ENCODE peak calls at places on chromosome 13, in four cellular contexts. S, V, F and N are unnamed samples.

GRCh38 chr13:60974296-60974695 is 441.4 kb downstream of the PCDH20 start:
- DNase-seq in S (no peak), V (no peak), F (no peak), N (no peak)

GRCh38 chr13:85806553-85807175 is 7.4 kb upstream of the SLITRK6 start:
- DNase-seq in S (peak), V (no peak), F (peak), N (peak)

GRCh38 chr13:110471156-110471832 is 90.2 kb downstream of the RAB20 start:
- DNase-seq in S (peak), V (no peak), F (no peak), N (peak)

GRCh38 chr13:106786006-106786579 is 218.2 kb upstream of the ARGLU1 start:
- DNase-seq in S (no peak), V (no peak), F (no peak), N (no peak)

GRCh38 chr13:65882810-65883209 is 1347.3 kb downstream of the PCDH9 start:
- DNase-seq in S (no peak), V (no peak), F (no peak), N (no peak)

GRCh38 chr13:79776538-79776937 is 295.6 kb downstream of the NDFIP2 start:
- DNase-seq in S (no peak), V (no peak), F (peak), N (no peak)

GRCh38 chr13:59374720-59375119 is 789.0 kb downstream of the DIAPH3 start:
- DNase-seq in S (no peak), V (no peak), F (no peak), N (no peak)

GRCh38 chr13:112250788-112251445 is 125.2 kb upstream of the SPACA7 start:
- DNase-seq in S (no peak), V (no peak), F (no peak), N (no peak)

GRCh38 chr13:98571955-98572662 is 4.8 kb downstream of the STK24 start:
- DNase-seq in S (no peak), V (no peak), F (peak), N (peak)

GRCh38 chr13:78971355-78971754 is 312.4 kb upstream of the OBI1 start:
- DNase-seq in S (no peak), V (no peak), F (no peak), N (no peak)

GRCh38 chr13:109737606-109738005 is 48.8 kb downstream of the IRS2 start:
- DNase-seq in S (no peak), V (no peak), F (peak), N (no peak)

GRCh38 chr13:60931858-60932546 is 483.6 kb downstream of the PCDH20 start:
- DNase-seq in S (no peak), V (no peak), F (peak), N (no peak)

GRCh38 chr13:59111711-59112110 is 1052.0 kb downstream of the DIAPH3 start:
- DNase-seq in S (no peak), V (no peak), F (no peak), N (no peak)

GRCh38 chr13:108302279-108302678 is 32.8 kb downstream of the TNFSF13B start:
- DNase-seq in S (no peak), V (no peak), F (peak), N (no peak)

GRCh38 chr13:62643007-62643483 is 1227.4 kb upstream of the PCDH20 start:
- DNase-seq in S (no peak), V (no peak), F (peak), N (peak)

GRCh38 chr13:108676620-108677019 is 47.2 kb downstream of the MYO16 start:
- DNase-seq in S (no peak), V (no peak), F (no peak), N (no peak)

GRCh38 chr13:109628251-109628699 is 158.1 kb downstream of the IRS2 start:
- DNase-seq in S (no peak), V (no peak), F (peak), N (no peak)

GRCh38 chr13:42345367-42345766 is 73.4 kb downstream of the AKAP11 start:
- DNase-seq in S (peak), V (no peak), F (no peak), N (peak)

GRCh38 chr13:39892731-39893293 is 237.3 kb downstream of the COG6 start:
- DNase-seq in S (no peak), V (no peak), F (no peak), N (no peak)

GRCh38 chr13:49454388-49455015 is 10.4 kb downstream of the SETDB2 start:
- DNase-seq in S (peak), V (no peak), F (no peak), N (peak)

GRCh38 chr13:60169239-60170031 is 5.7 kb upstream of the DIAPH3 start:
- DNase-seq in S (no peak), V (no peak), F (no peak), N (no peak)

GRCh38 chr13:113646376-113646775 is 11.6 kb downstream of the ATP4B start:
- DNase-seq in S (no peak), V (peak), F (no peak), N (no peak)

GRCh38 chr13:114100446-114101320 is 31.7 kb downstream of the RASA3 start:
- DNase-seq in S (peak), V (peak), F (peak), N (peak)

GRCh38 chr13:112809332-112810310 is 119.8 kb downstream of the ATP11A start:
- DNase-seq in S (no peak), V (no peak), F (no peak), N (no peak)

GRCh38 chr13:61138857-61139256 is 276.8 kb downstream of the PCDH20 start:
- DNase-seq in S (no peak), V (no peak), F (no peak), N (no peak)

GRCh38 chr13:64709079-64709478 is 2521.1 kb downstream of the PCDH9 start:
- DNase-seq in S (no peak), V (no peak), F (no peak), N (no peak)

GRCh38 chr13:25927966-25928365 is 123.8 kb downstream of the SHISA2 start:
- DNase-seq in S (no peak), V (no peak), F (no peak), N (no peak)

GRCh38 chr13:94251801-94252200 is 227.7 kb downstream of the DCT start:
- DNase-seq in S (no peak), V (no peak), F (no peak), N (no peak)

GRCh38 chr13:111652676-111653075 is 332.2 kb downstream of the TEX29 start:
- DNase-seq in S (no peak), V (no peak), F (no peak), N (no peak)

GRCh38 chr13:24502567-24503375 is 9.8 kb downstream of the PARP4 start:
- DNase-seq in S (no peak), V (no peak), F (peak), N (no peak)

GRCh38 chr13:74230984-74231443 is 96.8 kb upstream of the KLF12 start:
- DNase-seq in S (no peak), V (no peak), F (no peak), N (no peak)

GRCh38 chr13:49527123-49527522 is 31.4 kb downstream of the PHF11 start:
- DNase-seq in S (no peak), V (no peak), F (no peak), N (no peak)

GRCh38 chr13:107466326-107466725 is 749.0 kb downstream of the LIG4 start:
- DNase-seq in S (no peak), V (no peak), F (peak), N (no peak)

GRCh38 chr13:108435393-108436149 is 166.1 kb downstream of the TNFSF13B start:
- DNase-seq in S (no peak), V (no peak), F (no peak), N (no peak)

GRCh38 chr13:83162493-83162892 is 719.8 kb downstream of the SLITRK1 start:
- DNase-seq in S (no peak), V (no peak), F (no peak), N (no peak)

GRCh38 chr13:65292488-65292901 is 1937.6 kb downstream of the PCDH9 start:
- DNase-seq in S (no peak), V (no peak), F (peak), N (no peak)

GRCh38 chr13:41502676-41503075 is 45.3 kb downstream of the RGCC start:
- DNase-seq in S (peak), V (no peak), F (no peak), N (peak)

GRCh38 chr13:81927347-81927746 is 1586.4 kb upstream of the SPRY2 start:
- DNase-seq in S (no peak), V (no peak), F (peak), N (no peak)
- TF ChIP-seq CTCF in S (no peak), V (no peak), F (peak), N (no peak)

GRCh38 chr13:87677334-87678234 is 6.4 kb downstream of the SLITRK5 start:
- DNase-seq in S (peak), V (peak), F (no peak), N (no peak)

GRCh38 chr13:87678353-87678752 is 7.2 kb downstream of the SLITRK5 start:
- DNase-seq in S (peak), V (no peak), F (no peak), N (no peak)

GRCh38 chr13:87676254-87677042 is 5.3 kb downstream of the SLITRK5 start:
- DNase-seq in S (peak), V (no peak), F (no peak), N (no peak)

GRCh38 chr13:87677043-87677333 is 5.8 kb downstream of the SLITRK5 start:
- DNase-seq in S (peak), V (no peak), F (no peak), N (no peak)

DNA sequence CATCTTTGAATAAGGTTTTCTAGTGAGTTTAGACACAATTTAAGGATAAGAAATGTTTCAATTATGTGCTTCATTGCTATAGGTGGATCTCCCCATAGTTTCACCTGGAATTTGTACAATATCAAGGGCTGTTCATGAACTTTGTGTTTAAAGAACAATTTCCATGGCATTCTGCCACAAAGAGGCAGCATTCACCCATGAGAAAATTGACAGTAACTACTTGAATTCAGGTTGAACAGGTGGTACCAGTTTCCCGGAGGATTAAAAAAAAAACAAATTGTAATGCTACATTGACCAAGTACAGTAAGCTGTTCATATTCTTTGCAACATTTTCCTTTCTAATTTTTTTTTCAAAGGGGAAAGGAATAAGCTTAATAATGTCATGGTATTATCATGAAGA is 9.1 kb downstream of the SLITRK5 start:
- DNase-seq in S (no peak), V (no peak), F (peak), N (no peak)
- TF ChIP-seq CTCF in S (no peak), V (no peak), F (peak), N (no peak)

DNA sequence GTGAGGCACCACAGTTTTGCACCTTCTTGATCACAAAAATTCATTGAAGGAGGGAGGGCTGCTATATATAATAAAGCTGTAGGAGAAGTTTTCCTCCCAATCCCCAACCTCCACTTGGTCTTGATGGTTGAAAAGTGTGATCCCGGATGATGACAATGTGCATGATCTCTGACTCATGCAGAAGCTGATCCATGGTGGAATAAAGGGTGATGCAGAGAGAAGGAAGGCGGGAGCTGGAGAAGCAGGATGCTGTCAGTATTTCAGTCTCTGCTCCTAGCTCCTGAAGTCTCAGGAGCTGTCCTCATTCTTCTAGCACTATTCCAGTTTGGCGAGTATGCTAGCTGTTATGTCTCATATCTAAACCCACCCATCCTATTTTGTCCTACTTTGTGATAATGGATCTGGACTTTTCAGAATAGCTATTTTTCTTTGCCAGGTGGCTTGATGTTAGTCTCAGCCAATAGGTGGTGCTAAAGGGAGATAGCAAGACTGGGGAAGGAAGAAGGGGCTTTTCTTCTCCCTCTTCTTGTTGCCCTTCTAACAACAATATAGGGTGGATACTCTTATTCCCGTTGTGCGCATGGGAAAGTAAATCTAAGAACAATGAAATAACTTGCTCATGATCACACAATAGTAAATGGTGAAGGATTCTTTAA is 65.6 kb upstream of the HTR2A start:
- DNase-seq in S (peak), V (no peak), F (peak), N (peak)
- TF ChIP-seq CTCF in S (peak), V (no peak), F (peak), N (peak)

GRCh38 chr13:35964764-35965163 is 166.4 kb downstream of the DCLK1 start:
- DNase-seq in S (no peak), V (no peak), F (peak), N (no peak)

GRCh38 chr13:35957996-35958395 is 173.2 kb downstream of the DCLK1 start:
- DNase-seq in S (no peak), V (no peak), F (no peak), N (no peak)

GRCh38 chr13:35961002-35961401 is 170.2 kb downstream of the DCLK1 start:
- DNase-seq in S (no peak), V (no peak), F (peak), N (no peak)

GRCh38 chr13:35963982-35964665 is 167.1 kb downstream of the DCLK1 start:
- DNase-seq in S (no peak), V (no peak), F (no peak), N (no peak)

GRCh38 chr13:35961461-35962220 is 169.5 kb downstream of the DCLK1 start:
- DNase-seq in S (no peak), V (no peak), F (no peak), N (no peak)
- TF ChIP-seq CTCF in S (no peak), V (peak), F (peak), N (no peak)

GRCh38 chr13:52399708-52400107 is 6.3 kb downstream of the THSD1 start:
- DNase-seq in S (no peak), V (no peak), F (peak), N (peak)
- TF ChIP-seq CTCF in S (no peak), V (peak), F (peak), N (no peak)

GRCh38 chr13:22569830-22570229 is 610.9 kb upstream of the SGCG start:
- DNase-seq in S (no peak), V (no peak), F (no peak), N (no peak)
- TF ChIP-seq CTCF in S (no peak), V (no peak), F (no peak), N (no peak)

DNA sequence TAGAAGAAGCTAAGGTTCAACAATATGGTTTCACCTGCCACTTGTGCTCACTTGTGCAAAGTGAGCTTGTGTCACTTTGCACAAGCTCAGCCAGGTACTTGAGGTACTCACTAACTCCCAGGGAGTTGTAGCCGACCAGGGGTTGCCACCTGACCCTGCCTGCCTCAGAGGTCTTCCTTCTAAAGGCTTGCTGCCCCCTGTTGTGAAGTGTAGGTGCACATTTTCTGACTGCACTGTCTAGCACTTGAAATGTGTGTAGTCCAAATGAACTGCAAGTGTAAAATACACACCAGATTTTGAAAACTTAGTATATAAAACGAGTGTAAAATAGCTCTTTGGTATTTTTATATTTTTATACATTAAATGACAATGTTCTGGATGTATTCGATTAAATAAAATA is 230.8 kb downstream of the DLEU7 start:
- DNase-seq in S (no peak), V (no peak), F (no peak), N (peak)
- TF ChIP-seq CTCF in S (no peak), V (no peak), F (no peak), N (no peak)

GRCh38 chr13:97535619-97536018 is 101.7 kb downstream of the RAP2A start:
- DNase-seq in S (no peak), V (no peak), F (peak), N (no peak)
- TF ChIP-seq CTCF in S (no peak), V (no peak), F (no peak), N (no peak)

GRCh38 chr13:103497404-103497803 is 431.2 kb upstream of the SLC10A2 start:
- DNase-seq in S (no peak), V (no peak), F (no peak), N (no peak)
- TF ChIP-seq CTCF in S (no peak), V (no peak), F (no peak), N (no peak)